ENCODE peak calls at places on chromosome 21, in five cellular contexts. C is IMR-90, O is AG04450, S is epithelial cell of esophagus, D is endothelial cell of umbilical vein. X is an unnamed sample.

GRCh38 chr21:45414396-45415187 is 9.6 kb downstream of the COL18A1 start:
- DNase-seq in O (no peak), D (no peak), S (no peak), C (no peak), X (no peak)

GRCh38 chr21:35027558-35028450 is 21.3 kb downstream of the RUNX1 start:
- DNase-seq in C (no peak), S (no peak), D (no peak), O (no peak), X (no peak)

GRCh38 chr21:15064576-15065380 is at the start of gene NRIP1:
- DNase-seq in D (peak), C (peak), S (peak), O (peak), X (peak)

GRCh38 chr21:31744162-31744800 is 12.4 kb upstream of the SCAF4 start:
- DNase-seq in C (no peak), D (no peak), S (no peak), O (no peak), X (no peak)

GRCh38 chr21:46295996-46296752 is 10.0 kb downstream of the YBEY start:
- DNase-seq in S (no peak), O (no peak), D (no peak), C (peak), X (no peak)

GRCh38 chr21:29170935-29171334 is 40.5 kb downstream of the MAP3K7CL start:
- DNase-seq in D (no peak), O (no peak), C (no peak), S (no peak), X (no peak)

GRCh38 chr21:26961704-26962103 is 5.2 kb downstream of the ADAMTS5 start:
- DNase-seq in S (no peak), C (no peak), D (no peak), O (no peak), X (no peak)

GRCh38 chr21:28138272-28138671 is 854.4 kb downstream of the LTN1 start:
- DNase-seq in S (no peak), O (no peak), D (no peak), C (peak), X (no peak)

GRCh38 chr21:45554477-45555175 is 12.4 kb upstream of the SLC19A1 start:
- DNase-seq in S (peak), D (peak), O (no peak), C (peak), X (no peak)

GRCh38 chr21:43832158-43832550 is 32.9 kb upstream of the AGPAT3 start:
- DNase-seq in S (no peak), C (no peak), O (no peak), D (no peak), X (no peak)

GRCh38 chr21:35044770-35045538 is 4.1 kb downstream of the RUNX1 start:
- DNase-seq in S (no peak), C (no peak), D (no peak), O (no peak), X (no peak)

GRCh38 chr21:34886554-34887385 is 162.3 kb downstream of the RUNX1 start:
- DNase-seq in D (peak), C (no peak), O (no peak), S (peak), X (no peak)

GRCh38 chr21:26843912-26844257 is 1.3 kb downstream of the ADAMTS1 start:
- DNase-seq in D (no peak), C (peak), S (peak), O (no peak), X (peak)

GRCh38 chr21:35394634-35395369 is 345.7 kb upstream of the RUNX1 start:
- DNase-seq in S (no peak), C (no peak), O (no peak), D (no peak), X (peak)

GRCh38 chr21:14076143-14076806 is 134.5 kb downstream of the LIPI start:
- DNase-seq in S (no peak), C (no peak), D (no peak), O (no peak), X (no peak)

GRCh38 chr21:27953328-27954045 is 986.6 kb upstream of the ADAMTS5 start:
- DNase-seq in O (no peak), C (no peak), S (no peak), D (no peak), X (no peak)

GRCh38 chr21:45292399-45293213 is 4.9 kb upstream of the POFUT2 start:
- DNase-seq in C (peak), D (peak), S (peak), O (peak), X (peak)

GRCh38 chr21:26920055-26920454 is 46.8 kb downstream of the ADAMTS5 start:
- DNase-seq in O (no peak), D (no peak), S (peak), C (peak), X (no peak)

GRCh38 chr21:37079211-37079824 is 6.3 kb downstream of the TTC3 start:
- DNase-seq in D (peak), O (no peak), S (peak), C (no peak), X (no peak)

GRCh38 chr21:25515484-25516405 is 91.5 kb downstream of the MRPL39 start:
- DNase-seq in O (peak), C (peak), D (no peak), S (no peak), X (no peak)

GRCh38 chr21:38315155-38315554 is 58.4 kb downstream of the KCNJ15 start:
- DNase-seq in O (no peak), S (no peak), C (no peak), D (no peak), X (no peak)

GRCh38 chr21:41318218-41318617 is 1.6 kb downstream of the FAM3B start:
- DNase-seq in S (no peak), O (no peak), D (no peak), C (no peak), X (no peak)

GRCh38 chr21:41315726-41316125 is 875 bp upstream of the FAM3B start:
- DNase-seq in O (no peak), S (no peak), C (no peak), D (no peak), X (no peak)

GRCh38 chr21:41316200-41316599 is 401 bp upstream of the FAM3B start:
- DNase-seq in C (no peak), O (no peak), S (no peak), D (no peak), X (no peak)

GRCh38 chr21:41317458-41317857 is 857 bp downstream of the FAM3B start:
- DNase-seq in O (no peak), S (no peak), D (no peak), C (no peak), X (no peak)

GRCh38 chr21:41316641-41317392 is at the start of gene FAM3B:
- DNase-seq in C (no peak), S (no peak), D (no peak), O (no peak), X (no peak)
- H3K4me3 ChIP-seq in C (no peak), S (no peak), D (no peak), O (no peak), X (peak)

DNA sequence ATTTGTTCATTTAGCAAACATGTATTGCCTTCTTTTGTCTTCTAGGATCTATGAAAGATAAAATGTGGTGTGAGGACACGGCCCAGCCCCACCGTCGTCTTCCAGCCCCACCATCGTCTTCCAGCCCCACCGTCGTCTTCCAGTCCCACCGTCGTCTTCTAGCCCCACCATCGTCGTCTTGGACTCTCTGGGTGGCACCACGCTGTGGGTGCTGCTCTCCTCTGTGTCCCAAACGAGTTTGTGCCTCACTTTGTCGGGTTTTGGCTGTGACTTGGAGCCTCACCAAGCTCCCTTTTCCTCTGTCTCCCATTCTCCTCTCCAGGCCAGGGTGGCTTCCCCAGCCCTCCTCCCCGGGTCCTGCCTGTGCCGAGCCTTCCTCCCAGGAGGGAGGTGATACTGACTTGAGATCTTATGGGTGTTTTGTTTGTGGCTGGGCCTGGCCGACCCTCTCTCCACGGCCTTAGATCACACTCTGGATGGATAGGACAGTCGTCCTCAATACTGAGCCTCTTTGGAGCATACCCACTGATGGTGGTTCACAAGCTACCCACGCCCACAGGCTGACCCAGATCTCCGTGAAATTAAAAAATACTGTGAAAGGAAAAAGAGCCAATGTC is 14.2 kb upstream of the ZBTB21 start:
- DNase-seq in S (no peak), D (no peak), O (no peak), C (no peak), X (no peak)
- H3K4me3 ChIP-seq in S (no peak), D (no peak), O (no peak), C (no peak), X (no peak)

DNA sequence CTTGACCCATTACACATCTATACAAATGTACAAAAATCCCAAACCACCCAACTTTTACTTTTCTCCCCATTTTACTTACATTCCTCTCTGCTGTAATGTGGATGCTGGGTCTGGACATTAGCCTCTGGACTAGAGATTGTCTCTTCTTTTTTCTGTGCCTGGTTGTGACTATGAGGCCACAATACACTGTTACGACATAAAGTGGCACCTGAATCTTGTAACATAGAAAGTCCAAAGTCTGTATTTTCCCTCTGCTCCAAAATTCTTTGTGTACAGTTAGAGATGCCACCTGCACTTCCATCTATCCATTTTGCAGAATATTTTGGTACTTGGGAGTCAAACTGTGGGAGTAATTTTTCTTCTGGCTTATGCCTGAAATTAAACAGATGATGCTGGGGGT is 22.7 kb downstream of the C21orf91 start:
- DNase-seq in S (no peak), D (no peak), O (no peak), C (no peak), X (no peak)
- H3K4me3 ChIP-seq in S (no peak), D (no peak), O (no peak), C (no peak), X (no peak)

GRCh38 chr21:33109574-33110339 is 39.8 kb downstream of the OLIG1 start:
- DNase-seq in S (peak), O (no peak), D (no peak), C (no peak), X (no peak)
- H3K4me3 ChIP-seq in S (no peak), O (no peak), D (no peak), C (no peak), X (no peak)

DNA sequence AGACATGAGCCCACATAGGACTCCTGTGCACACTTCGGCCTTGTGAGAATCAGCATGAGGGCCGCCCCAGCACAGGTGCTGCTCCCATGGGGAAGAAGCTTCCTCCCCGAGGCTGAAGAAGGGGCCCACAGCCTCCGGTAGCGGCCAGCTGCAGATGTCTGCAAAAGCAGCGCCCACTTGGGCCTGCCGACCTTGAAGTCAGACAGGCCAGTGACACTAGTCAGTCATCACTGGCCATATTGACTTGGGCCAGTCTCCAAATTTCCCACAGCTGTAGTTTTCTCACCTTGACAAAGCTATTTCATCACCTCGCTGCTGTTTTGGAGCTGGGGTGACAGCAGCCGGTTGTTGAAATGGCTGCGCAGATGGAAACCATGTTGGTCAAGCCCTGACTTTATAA is 83.0 kb downstream of the RIPK4 start:
- DNase-seq in O (no peak), C (no peak), D (no peak), S (peak), X (no peak)
- H3K4me3 ChIP-seq in O (no peak), C (no peak), D (no peak), S (no peak), X (no peak)

DNA sequence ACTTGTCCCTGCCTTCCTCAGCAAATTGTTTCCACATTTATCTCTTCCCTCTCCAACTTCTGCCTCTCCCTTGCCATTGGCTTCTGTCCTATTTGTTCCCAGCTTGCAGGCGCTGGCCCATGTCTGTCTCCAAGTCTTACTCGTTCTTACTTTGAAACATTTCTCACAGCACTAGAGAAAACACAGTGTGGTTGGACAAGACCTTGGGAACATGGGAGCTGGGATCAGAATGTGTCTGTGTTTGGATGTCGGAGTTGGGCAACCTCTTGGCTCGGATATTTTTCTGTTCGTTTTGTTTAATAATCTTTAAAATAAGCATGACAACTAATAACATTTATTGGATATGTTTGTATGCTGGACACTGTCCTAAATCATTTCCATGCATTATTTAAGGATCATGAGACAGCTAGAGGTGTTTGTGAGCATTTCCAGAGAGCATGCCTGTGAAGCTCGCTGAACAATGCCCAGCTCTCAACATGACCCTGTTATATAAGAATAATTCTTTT is 5.9 kb upstream of the BRWD1 start:
- DNase-seq in S (no peak), C (peak), O (peak), D (no peak), X (no peak)
- H3K4me3 ChIP-seq in S (no peak), C (no peak), O (no peak), D (no peak), X (no peak)

X was measured in astrocyte of the cerebellum.